ENCODE peak calls at places on chromosomes 4 and X, in six cellular contexts. L, B, X, V, Z and K are unnamed samples.

GRCh38 chr4:181685911-181686310 is 557.3 kb upstream of the TENM3 start:
- DNase-seq in L (no peak), X (no peak), Z (no peak), V (no peak), B (no peak), K (no peak)

GRCh38 chrX:3271485-3272186 is 74.8 kb downstream of the MXRA5 start:
- DNase-seq in L (no peak), X (peak; percentile 17), V (no peak), B (no peak), Z (no peak), K (no peak)

GRCh38 chrX:94455782-94456181 is 781.8 kb downstream of the FAM133A start:
- DNase-seq in L (no peak), Z (no peak), X (no peak), V (no peak), B (no peak), K (no peak)

GRCh38 chrX:141732031-141732430 is 33.5 kb upstream of the SPANXD start:
- DNase-seq in B (no peak), V (no peak), L (no peak), Z (no peak), X (no peak), K (no peak)

GRCh38 chr4:185282968-185283367 is 73.6 kb downstream of the SNX25 start:
- DNase-seq in L (no peak), X (no peak), V (no peak), Z (no peak), B (no peak), K (no peak)

GRCh38 chr4:86935833-86936721 is 1.3 kb downstream of the AFF1 start:
- DNase-seq in B (peak; percentile 87), V (no peak), X (peak; percentile 75), Z (peak; percentile 84), L (peak; percentile 86), K (no peak)

GRCh38 chrX:13309631-13310030 is 10.2 kb downstream of the ATXN3L start:
- DNase-seq in B (no peak), V (no peak), L (no peak), X (no peak), Z (no peak), K (no peak)

GRCh38 chrX:149871940-149872339 is 9.0 kb upstream of the MAGEA8 start:
- DNase-seq in X (peak; percentile 51), Z (no peak), L (no peak), V (no peak), B (no peak), K (no peak)

GRCh38 chrX:66020578-66021406 is 19.1 kb downstream of the VSIG4 start:
- DNase-seq in V (no peak), X (no peak), L (no peak), Z (no peak), B (no peak), K (no peak)

GRCh38 chrX:47648376-47648775 is 2.0 kb downstream of the ELK1 start:
- DNase-seq in L (no peak), B (no peak), Z (no peak), V (no peak), X (no peak), K (no peak)

GRCh38 chr4:1511441-1512041 is 105.3 kb upstream of the NKX1-1 start:
- DNase-seq in Z (no peak), L (peak; percentile 19), X (no peak), V (no peak), B (peak; percentile 53), K (no peak)

GRCh38 chrX:42797646-42798045 is 19.7 kb upstream of the PPP1R2C start:
- DNase-seq in L (no peak), B (no peak), X (peak; percentile 23), Z (no peak), V (no peak), K (no peak)

GRCh38 chrX:97529801-97530200 is 646.1 kb downstream of the RPA4 start:
- DNase-seq in Z (no peak), X (peak; percentile 6), V (no peak), B (no peak), L (no peak), K (no peak)

GRCh38 chr4:69025191-69025998 is 70.9 kb upstream of the UGT2B7 start:
- DNase-seq in L (peak; percentile 23), X (peak; percentile 41), B (no peak), V (no peak), Z (no peak), K (no peak)

GRCh38 chr4:137425281-137425680 is 107.0 kb downstream of the PCDH18 start:
- DNase-seq in V (no peak), X (no peak), B (no peak), Z (no peak), L (no peak), K (no peak)

GRCh38 chr4:112343330-112343729 is 46.2 kb downstream of the ALPK1 start:
- DNase-seq in X (no peak), B (no peak), L (no peak), V (no peak), Z (no peak), K (no peak)

GRCh38 chr4:61505773-61506640 is 305.9 kb downstream of the ADGRL3 start:
- DNase-seq in Z (no peak), L (no peak), V (no peak), B (no peak), X (no peak), K (no peak)

GRCh38 chr4:16225139-16225538 is 1.1 kb downstream of the TAPT1 start:
- DNase-seq in Z (no peak), X (no peak), B (no peak), V (no peak), L (peak; percentile 42), K (no peak)

GRCh38 chr4:14059006-14059405 is 431.5 kb upstream of the BOD1L1 start:
- DNase-seq in Z (no peak), X (no peak), L (no peak), V (no peak), B (no peak), K (no peak)

GRCh38 chr4:148203056-148203898 is 238.9 kb downstream of the NR3C2 start:
- DNase-seq in Z (no peak), L (no peak), X (peak; percentile 46), B (no peak), V (no peak), K (no peak)

GRCh38 chrX:134368140-134368539 is 91.8 kb upstream of the HPRT1 start:
- DNase-seq in X (no peak), B (no peak), Z (no peak), V (no peak), L (no peak), K (no peak)

GRCh38 chrX:120090208-120090607 is 12.7 kb upstream of the RHOXF2B start:
- DNase-seq in V (no peak), Z (no peak), B (no peak), L (no peak), X (no peak), K (no peak)

GRCh38 chrX:150575415-150575814 is 7.0 kb downstream of the MTM1 start:
- DNase-seq in X (peak; percentile 16), L (no peak), Z (no peak), B (no peak), V (no peak), K (no peak)

GRCh38 chr4:18033111-18034085 is 11.8 kb upstream of the LCORL start:
- DNase-seq in B (no peak), X (no peak), L (no peak), Z (no peak), V (no peak), K (no peak)

GRCh38 chr4:38782452-38783108 is at the start of gene TLR10:
- DNase-seq in V (no peak), L (peak; percentile 71), X (peak; percentile 75), B (peak; percentile 53), Z (no peak), K (no peak)

GRCh38 chr4:117467404-117467803 is 382.0 kb upstream of the TRAM1L1 start:
- DNase-seq in V (no peak), L (no peak), Z (no peak), B (no peak), X (no peak), K (no peak)

GRCh38 chrX:75648803-75649588 is 126.2 kb upstream of the ZDHHC15 start:
- DNase-seq in X (no peak), L (no peak), B (no peak), V (no peak), Z (no peak), K (no peak)

GRCh38 chr4:1330761-1331590 is 16.0 kb upstream of the UVSSA start:
- DNase-seq in V (no peak), X (no peak), L (no peak), Z (peak; percentile 61), B (no peak), K (no peak)

GRCh38 chrX:78237127-78237526 is 90.3 kb downstream of the CYSLTR1 start:
- DNase-seq in V (no peak), B (no peak), Z (no peak), X (no peak), L (no peak), K (no peak)

GRCh38 chr4:5220028-5220427 is 168.7 kb downstream of the STK32B start:
- DNase-seq in Z (no peak), X (peak; percentile 52), L (peak; percentile 25), V (no peak), B (no peak), K (no peak)
- H3K27ac ChIP-seq in Z (no peak overlapping the region), X (no peak overlapping the region), L (no peak overlapping the region), V (no peak overlapping the region), B (no peak overlapping the region), K (no peak overlapping the region)

GRCh38 chr4:32117696-32118095 is 1397.5 kb downstream of the PCDH7 start:
- DNase-seq in L (no peak), B (no peak), Z (no peak), V (no peak), X (no peak), K (no peak)
- TF ChIP-seq CTCF in L (no peak), B (no peak), Z (no peak), V (no peak), X (peak; percentile 11), K (no peak)

GRCh38 chr4:123783091-123783765 is 386.6 kb downstream of the SPRY1 start:
- DNase-seq in B (no peak), L (no peak), V (no peak), X (no peak), Z (no peak), K (no peak)
- H3K27ac ChIP-seq in B (no peak overlapping the region), L (no peak overlapping the region), V (no peak overlapping the region), X (no peak overlapping the region), Z (no peak overlapping the region), K (no peak overlapping the region)

GRCh38 chrX:40773188-40773587 is 37.8 kb upstream of the MED14 start:
- DNase-seq in Z (no peak), X (no peak), V (no peak), B (no peak), L (no peak), K (no peak)

GRCh38 chrX:40772290-40772689 is 36.9 kb upstream of the MED14 start:
- DNase-seq in B (no peak), Z (no peak), L (no peak), V (no peak), X (no peak), K (no peak)

GRCh38 chrX:40778861-40779575 is 43.7 kb upstream of the MED14 start:
- DNase-seq in Z (no peak), L (no peak), B (no peak), V (no peak), X (no peak), K (no peak)

GRCh38 chrX:40773809-40774208 is 38.5 kb upstream of the MED14 start:
- DNase-seq in V (no peak), Z (no peak), L (no peak), B (peak; percentile 16), X (no peak), K (no peak)
- TF ChIP-seq CTCF in V (no peak), Z (no peak), L (no peak), B (no peak), X (no peak), K (no peak)

DNA sequence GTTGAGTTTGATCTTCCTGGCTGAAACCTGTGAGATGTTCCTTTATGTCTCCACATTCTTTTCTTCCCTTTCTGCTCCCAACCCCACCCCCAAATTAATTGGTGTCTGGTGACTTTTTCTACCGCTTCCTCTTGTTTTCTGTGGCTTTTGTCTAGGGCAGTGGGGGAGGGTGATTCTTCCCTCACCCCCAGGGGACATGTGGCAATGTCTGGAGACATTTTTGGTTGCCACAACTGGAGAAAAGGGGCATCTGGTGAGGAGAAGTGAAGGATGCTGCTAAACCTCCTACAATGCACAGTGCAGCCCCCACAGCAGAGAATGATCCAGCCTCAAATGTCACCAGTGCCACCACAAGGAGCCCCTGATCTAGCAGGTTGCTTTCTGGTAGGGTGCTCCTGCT is 152.9 kb downstream of the NHS start:
- DNase-seq in L (no peak), V (no peak), X (no peak), B (no peak), Z (no peak), K (no peak)
- H3K27ac ChIP-seq in L (no peak overlapping the region), V (no peak overlapping the region), X (no peak overlapping the region), B (no peak overlapping the region), Z (no peak overlapping the region), K (peak overlapping the region; percentile 17)